ENCODE peak calls at places on chromosomes 11 and 22, in ten cellular contexts. J, O, A, W, K, L, I, Y, N and Z are unnamed samples.
A peak's percentile ranks its signal among the peaks of the same experiment; 100 is the strongest.

GRCh38 chr22:44369916-44370804 is 57.4 kb upstream of the SHISAL1 start:
- DNase-seq in A (no peak), L (no peak), W (no peak), J (no peak), Y (no peak), N (no peak), O (no peak), I (no peak), K (peak; percentile 17), Z (no peak)

GRCh38 chr22:32531955-32532818 is 57.6 kb downstream of the FBXO7 start:
- DNase-seq in J (no peak), Y (no peak), I (peak; percentile 14), O (peak; percentile 75), L (no peak), K (no peak), W (peak; percentile 77), N (no peak), A (peak; percentile 91), Z (peak; percentile 93)

GRCh38 chr22:32897400-32897799 is 95.9 kb downstream of the TIMP3 start:
- DNase-seq in L (no peak), J (no peak), O (peak; percentile 43), Y (no peak), W (peak; percentile 15), A (peak; percentile 87), K (no peak), I (no peak), N (no peak), Z (no peak)

GRCh38 chr11:95522871-95523270 is 266.7 kb downstream of the FAM76B start:
- DNase-seq in Y (no peak), I (no peak), L (no peak), K (no peak), J (no peak), O (peak; percentile 80), W (no peak), N (no peak), A (no peak), Z (no peak)

GRCh38 chr11:74409633-74410032 is 11.4 kb upstream of the PGM2L1 start:
- DNase-seq in K (no peak), Y (no peak), N (no peak), W (no peak), A (no peak), L (no peak), I (no peak), J (no peak), O (no peak), Z (no peak)

GRCh38 chr22:32803020-32803758 is 1.7 kb downstream of the TIMP3 start:
- DNase-seq in I (no peak), O (peak; percentile 33), W (peak; percentile 44), K (peak; percentile 51), A (peak; percentile 77), N (no peak), J (peak; percentile 3), L (no peak), Y (no peak), Z (no peak)

GRCh38 chr11:12123177-12123576 is 12.8 kb downstream of the MICAL2 start:
- DNase-seq in Y (no peak), L (no peak), W (no peak), I (no peak), N (no peak), A (peak; percentile 82), J (no peak), O (peak; percentile 78), K (no peak), Z (no peak)

GRCh38 chr11:9874466-9874865 is 210.6 kb downstream of the SWAP70 start:
- DNase-seq in N (no peak), O (no peak), I (no peak), A (no peak), K (no peak), W (no peak), J (no peak), Y (no peak), L (no peak), Z (no peak)

GRCh38 chr11:113689711-113690618 is 16.1 kb downstream of the TMPRSS5 start:
- DNase-seq in N (no peak), I (no peak), L (no peak), W (no peak), A (no peak), J (no peak), K (no peak), Y (no peak), O (peak; percentile 14), Z (no peak)

GRCh38 chr11:71452354-71453020 is 516 bp upstream of the NADSYN1 start:
- DNase-seq in J (peak; percentile 75), N (no peak), O (no peak), W (peak; percentile 24), I (no peak), L (peak; percentile 73), K (peak; percentile 61), Y (peak; percentile 56), A (peak; percentile 18), Z (peak; percentile 34)

GRCh38 chr11:65439331-65440181 is 17.0 kb downstream of the NEAT1 start:
- DNase-seq in J (peak; percentile 35), I (no peak), K (peak; percentile 14), A (no peak), L (no peak), O (peak; percentile 35), W (peak; percentile 49), N (no peak), Y (no peak), Z (no peak)

GRCh38 chr11:115132829-115133228 is 371.4 kb downstream of the CADM1 start:
- DNase-seq in J (peak; percentile 20), K (no peak), Y (no peak), L (peak; percentile 23), O (peak; percentile 25), W (no peak), A (no peak), I (no peak), N (no peak), Z (no peak)
- TF ChIP-seq CTCF in J (no peak), K (no peak), Y (no peak), L (peak; percentile 36), O (peak; percentile 23), W (peak; percentile 23), A (no peak), I (no peak), N (peak; percentile 48), Z (no peak)

GRCh38 chr22:22877523-22878210 is 9.9 kb upstream of the IGLL5 start:
- DNase-seq in I (no peak), A (peak; percentile 2), J (peak; percentile 77), O (peak; percentile 83), Y (peak; percentile 70), K (peak; percentile 56), N (peak; percentile 74), W (peak; percentile 26), L (peak; percentile 60), Z (peak; percentile 59)

GRCh38 chr22:22878211-22878570 is 9.4 kb upstream of the IGLL5 start:
- DNase-seq in I (no peak), W (no peak), Y (no peak), J (no peak), O (no peak), N (no peak), L (no peak), K (no peak), A (no peak), Z (no peak)

GRCh38 chr22:22880645-22881044 is 7.0 kb upstream of the IGLL5 start:
- DNase-seq in O (no peak), W (no peak), J (no peak), I (no peak), A (no peak), N (peak; percentile 47), L (no peak), K (no peak), Y (no peak), Z (no peak)

GRCh38 chr22:22879675-22880029 is 8.0 kb upstream of the IGLL5 start:
- DNase-seq in O (no peak), J (no peak), K (no peak), N (peak; percentile 24), Y (peak; percentile 23), A (no peak), W (no peak), I (no peak), L (no peak), Z (no peak)

GRCh38 chr22:22878801-22879674 is 8.6 kb upstream of the IGLL5 start:
- DNase-seq in W (no peak), I (no peak), O (no peak), A (no peak), K (no peak), N (peak; percentile 50), L (no peak), Y (peak; percentile 8), J (no peak), Z (no peak)
- TF ChIP-seq CTCF in W (no peak), I (no peak), O (no peak), A (no peak), K (no peak), N (no peak), L (peak; percentile 30), Y (no peak), J (peak; percentile 27), Z (no peak)

GRCh38 chr11:68808787-68809186 is 32.9 kb downstream of the CPT1A start:
- DNase-seq in L (no peak), N (no peak), Y (no peak), O (no peak), A (no peak), I (no peak), W (no peak), K (no peak), J (no peak), Z (no peak)

GRCh38 chr11:68803766-68804165 is 38.0 kb downstream of the CPT1A start:
- DNase-seq in K (no peak), N (no peak), I (no peak), Y (no peak), W (no peak), O (no peak), A (no peak), L (no peak), J (no peak), Z (no peak)

GRCh38 chr11:68809506-68809905 is 32.2 kb downstream of the CPT1A start:
- DNase-seq in A (no peak), W (no peak), K (no peak), L (no peak), I (no peak), J (no peak), N (no peak), Y (no peak), O (no peak), Z (peak; percentile 42)

GRCh38 chr11:68806931-68807844 is 34.5 kb downstream of the CPT1A start:
- DNase-seq in I (no peak), W (peak; percentile 77), N (no peak), O (peak; percentile 22), K (no peak), Y (no peak), J (no peak), A (peak; percentile 76), L (no peak), Z (no peak)

GRCh38 chr11:68804786-68805185 is 36.9 kb downstream of the CPT1A start:
- DNase-seq in Y (no peak), L (no peak), O (no peak), J (no peak), A (no peak), K (no peak), N (no peak), I (no peak), W (no peak), Z (no peak)
- TF ChIP-seq CTCF in Y (no peak), L (peak; percentile 24), O (no peak), J (no peak), A (no peak), K (no peak), N (peak; percentile 29), I (no peak), W (no peak), Z (no peak)

DNA sequence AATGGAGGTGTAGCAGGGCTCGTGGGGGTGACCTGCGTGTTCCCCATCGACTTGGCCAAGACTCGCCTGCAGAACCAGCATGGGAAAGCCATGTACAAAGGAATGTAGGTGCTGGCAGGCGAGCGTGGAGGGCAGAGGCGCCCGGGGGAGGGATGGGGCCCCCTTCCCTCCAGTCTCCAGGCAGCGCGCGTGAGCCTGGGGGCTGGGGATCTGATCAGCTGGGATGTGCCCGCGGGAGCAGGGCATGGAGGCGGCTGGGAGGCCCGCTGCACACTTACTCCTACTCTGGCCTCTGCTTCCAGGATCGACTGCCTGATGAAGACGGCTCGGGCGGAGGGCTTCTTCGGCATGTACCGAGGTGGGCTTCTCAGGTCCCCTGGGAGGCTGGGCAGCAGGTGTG is 17.8 kb downstream of the SLC25A18 start:
- DNase-seq in L (no peak), W (no peak), O (no peak), I (no peak), J (no peak), A (no peak), N (no peak), K (no peak), Y (no peak), Z (no peak)
- TF ChIP-seq CTCF in L (no peak), W (no peak), O (no peak), I (no peak), J (no peak), A (no peak), N (no peak), K (no peak), Y (no peak), Z (no peak)